ENCODE peak calls at places on chromosomes 3 and 15, in six cellular contexts. One of them, this sample, is unnamed. For H3K4me1, the result is how much of the 10 kb centered on the place peaks cover.

GRCh38 chr3:179898024-179898423 is 138.7 kb downstream of the PEX5L start:
- DNase-seq in transverse colon: no peak
- DNase-seq in heart left ventricle: no peak
- DNase-seq in uterus: no peak
- DNase-seq in lower lobe of right lung: no peak
- DNase-seq in kidney: no peak
- DNase-seq in this sample: no peak

GRCh38 chr3:141399200-141399599 is 30.9 kb downstream of the ZBTB38 start:
- DNase-seq in transverse colon: no peak
- DNase-seq in heart left ventricle: no peak
- DNase-seq in uterus: no peak
- DNase-seq in lower lobe of right lung: no peak
- DNase-seq in kidney: no peak
- DNase-seq in this sample: no peak

GRCh38 chr3:183619624-183620274 is 15.7 kb upstream of the KLHL24 start:
- DNase-seq in transverse colon: no peak
- DNase-seq in heart left ventricle: no peak
- DNase-seq in uterus: no peak
- DNase-seq in lower lobe of right lung: no peak
- DNase-seq in kidney: no peak
- DNase-seq in this sample: no peak

GRCh38 chr3:99760602-99761001 is 57.1 kb upstream of the CMSS1 start:
- DNase-seq in transverse colon: no peak
- DNase-seq in heart left ventricle: no peak
- DNase-seq in uterus: no peak
- DNase-seq in lower lobe of right lung: no peak
- DNase-seq in kidney: no peak
- DNase-seq in this sample: no peak

GRCh38 chr3:31246293-31247062 is 286.2 kb upstream of the STT3B start:
- DNase-seq in transverse colon: no peak
- DNase-seq in heart left ventricle: no peak
- DNase-seq in uterus: no peak
- DNase-seq in lower lobe of right lung: no peak
- DNase-seq in kidney: no peak
- DNase-seq in this sample: no peak

GRCh38 chr3:44048196-44048924 is 193.3 kb upstream of the TOPAZ1 start:
- DNase-seq in transverse colon: no peak
- DNase-seq in heart left ventricle: no peak
- DNase-seq in uterus: no peak
- DNase-seq in lower lobe of right lung: no peak
- DNase-seq in kidney: no peak
- DNase-seq in this sample: no peak

GRCh38 chr3:16132926-16133325 is 41.6 kb upstream of the GALNT15 start:
- DNase-seq in transverse colon: no peak
- DNase-seq in heart left ventricle: peak
- DNase-seq in uterus: peak
- DNase-seq in lower lobe of right lung: no peak
- DNase-seq in kidney: no peak
- DNase-seq in this sample: peak

GRCh38 chr3:67564973-67565372 is 89.4 kb downstream of the SUCLG2 start:
- DNase-seq in transverse colon: no peak
- DNase-seq in heart left ventricle: no peak
- DNase-seq in uterus: no peak
- DNase-seq in lower lobe of right lung: no peak
- DNase-seq in kidney: no peak
- DNase-seq in this sample: no peak

GRCh38 chr3:27134165-27134796 is 234.9 kb downstream of the NEK10 start:
- DNase-seq in transverse colon: peak
- DNase-seq in heart left ventricle: peak
- DNase-seq in uterus: peak
- DNase-seq in lower lobe of right lung: peak
- DNase-seq in kidney: no peak
- DNase-seq in this sample: peak

GRCh38 chr3:185362850-185363661 is at the start of gene MAP3K13:
- DNase-seq in transverse colon: peak
- DNase-seq in heart left ventricle: peak
- DNase-seq in uterus: peak
- DNase-seq in lower lobe of right lung: peak
- DNase-seq in kidney: peak
- DNase-seq in this sample: peak

GRCh38 chr3:67461667-67462142 is 192.7 kb downstream of the SUCLG2 start:
- DNase-seq in transverse colon: no peak
- DNase-seq in heart left ventricle: no peak
- DNase-seq in uterus: no peak
- DNase-seq in lower lobe of right lung: no peak
- DNase-seq in kidney: no peak
- DNase-seq in this sample: no peak

GRCh38 chr3:39146083-39146501 is 7.3 kb downstream of the CSRNP1 start:
- DNase-seq in transverse colon: peak
- DNase-seq in heart left ventricle: peak
- DNase-seq in uterus: no peak
- DNase-seq in lower lobe of right lung: peak
- DNase-seq in kidney: no peak
- DNase-seq in this sample: no peak
- TF ChIP-seq CTCF in transverse colon: peak
- TF ChIP-seq CTCF in heart left ventricle: no peak
- TF ChIP-seq CTCF in uterus: no peak
- TF ChIP-seq CTCF in lower lobe of right lung: peak
- TF ChIP-seq CTCF in kidney: no peak
- TF ChIP-seq CTCF in this sample: peak

GRCh38 chr3:159029306-159030026 is 227.6 kb downstream of the MFSD1 start:
- DNase-seq in transverse colon: no peak
- DNase-seq in heart left ventricle: no peak
- DNase-seq in uterus: no peak
- DNase-seq in lower lobe of right lung: no peak
- DNase-seq in kidney: no peak
- DNase-seq in this sample: no peak
- H3K4me3 ChIP-seq in transverse colon: no peak
- H3K4me3 ChIP-seq in heart left ventricle: no peak
- H3K4me3 ChIP-seq in uterus: no peak
- H3K4me3 ChIP-seq in lower lobe of right lung: no peak
- H3K4me3 ChIP-seq in kidney: no peak
- H3K4me3 ChIP-seq in this sample: no peak

GRCh38 chr3:105349988-105350387 is 16.7 kb upstream of the ALCAM start:
- DNase-seq in transverse colon: no peak
- DNase-seq in heart left ventricle: no peak
- DNase-seq in uterus: no peak
- DNase-seq in lower lobe of right lung: no peak
- DNase-seq in kidney: no peak
- DNase-seq in this sample: no peak

GRCh38 chr3:105354429-105354828 is 12.3 kb upstream of the ALCAM start:
- DNase-seq in transverse colon: no peak
- DNase-seq in heart left ventricle: no peak
- DNase-seq in uterus: no peak
- DNase-seq in lower lobe of right lung: no peak
- DNase-seq in kidney: no peak
- DNase-seq in this sample: no peak

GRCh38 chr3:105352976-105353375 is 13.7 kb upstream of the ALCAM start:
- DNase-seq in transverse colon: no peak
- DNase-seq in heart left ventricle: no peak
- DNase-seq in uterus: no peak
- DNase-seq in lower lobe of right lung: no peak
- DNase-seq in kidney: no peak
- DNase-seq in this sample: no peak

GRCh38 chr3:105353485-105354161 is 13.1 kb upstream of the ALCAM start:
- DNase-seq in transverse colon: no peak
- DNase-seq in heart left ventricle: no peak
- DNase-seq in uterus: no peak
- DNase-seq in lower lobe of right lung: peak
- DNase-seq in kidney: peak
- DNase-seq in this sample: no peak

GRCh38 chr3:105351821-105352220 is 14.9 kb upstream of the ALCAM start:
- DNase-seq in transverse colon: no peak
- DNase-seq in heart left ventricle: no peak
- DNase-seq in uterus: no peak
- DNase-seq in lower lobe of right lung: no peak
- DNase-seq in kidney: no peak
- DNase-seq in this sample: no peak
- H3K4me1 ChIP-seq in transverse colon: under half
- H3K4me1 ChIP-seq in heart left ventricle: under half
- H3K4me1 ChIP-seq in uterus: under half
- H3K4me1 ChIP-seq in lower lobe of right lung: under half
- H3K4me1 ChIP-seq in kidney: under half
- H3K4me1 ChIP-seq in this sample: under half

DNA sequence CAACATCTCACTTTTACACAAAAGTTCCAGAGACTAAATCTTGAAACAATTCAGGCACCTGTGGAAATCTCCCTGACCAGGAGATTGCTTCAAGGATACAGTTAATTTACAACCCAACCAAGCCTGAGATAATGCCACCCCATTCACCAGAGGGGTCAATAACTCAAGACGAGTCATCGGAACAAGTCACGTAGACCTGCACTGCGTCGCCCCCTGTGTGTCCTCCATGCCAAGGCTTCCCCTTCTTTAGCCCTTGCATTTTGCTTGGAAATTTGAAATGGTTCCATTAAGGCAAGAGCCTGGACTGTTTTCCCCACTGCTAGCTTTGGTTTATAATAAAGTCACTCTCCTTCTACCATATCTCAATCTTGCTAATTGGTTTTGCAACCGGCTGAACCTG is 129.0 kb upstream of the NEO1 start:
- DNase-seq in transverse colon: no peak
- DNase-seq in heart left ventricle: no peak
- DNase-seq in uterus: no peak
- DNase-seq in lower lobe of right lung: no peak
- DNase-seq in kidney: no peak
- DNase-seq in this sample: no peak
- TF ChIP-seq CTCF in transverse colon: no peak
- TF ChIP-seq CTCF in heart left ventricle: no peak
- TF ChIP-seq CTCF in uterus: no peak
- TF ChIP-seq CTCF in lower lobe of right lung: no peak
- TF ChIP-seq CTCF in kidney: no peak
- TF ChIP-seq CTCF in this sample: no peak

DNA sequence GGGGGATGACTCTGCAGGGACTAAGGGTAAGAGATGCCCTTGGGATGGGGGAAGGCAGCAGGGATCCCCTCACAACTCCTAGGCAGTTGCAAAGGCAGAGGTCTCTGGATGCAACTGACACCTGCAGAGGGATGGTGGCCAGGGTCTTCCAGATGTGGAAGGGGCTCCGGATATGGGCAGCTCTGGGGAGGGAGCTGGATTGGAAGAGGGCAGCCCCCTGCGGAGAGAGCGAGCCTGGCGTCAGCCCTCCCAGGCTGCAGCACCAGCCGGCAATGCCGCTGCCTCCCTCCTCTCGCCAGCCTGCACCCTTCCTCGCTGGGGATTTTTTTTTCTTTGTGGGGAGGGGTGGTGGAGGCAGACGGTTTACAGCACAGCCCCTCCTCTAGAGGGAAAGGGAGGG is 1.7 kb downstream of the INSYN1 start:
- DNase-seq in transverse colon: no peak
- DNase-seq in heart left ventricle: no peak
- DNase-seq in uterus: no peak
- DNase-seq in lower lobe of right lung: no peak
- DNase-seq in kidney: no peak
- DNase-seq in this sample: no peak
- H3K4me3 ChIP-seq in transverse colon: no peak
- H3K4me3 ChIP-seq in heart left ventricle: peak
- H3K4me3 ChIP-seq in uterus: peak
- H3K4me3 ChIP-seq in lower lobe of right lung: peak
- H3K4me3 ChIP-seq in kidney: no peak
- H3K4me3 ChIP-seq in this sample: peak

GRCh38 chr3:66427352-66427751 is 73.5 kb downstream of the LRIG1 start:
- DNase-seq in transverse colon: no peak
- DNase-seq in heart left ventricle: no peak
- DNase-seq in uterus: no peak
- DNase-seq in lower lobe of right lung: no peak
- DNase-seq in kidney: no peak
- DNase-seq in this sample: no peak
- H3K4me1 ChIP-seq in transverse colon: under half
- H3K4me1 ChIP-seq in heart left ventricle: half or more
- H3K4me1 ChIP-seq in uterus: under half
- H3K4me1 ChIP-seq in lower lobe of right lung: under half
- H3K4me1 ChIP-seq in kidney: under half
- H3K4me1 ChIP-seq in this sample: under half